ENCODE peak calls at places on chromosomes 6 and 20, in seven cellular contexts. One of them, this sample, is unnamed.

GRCh38 chr20:34512955-34513419 is 3.2 kb upstream of the DYNLRB1 start:
- DNase-seq in cardiac muscle cell: no peak
- DNase-seq in left lung: no peak
- DNase-seq in uterus: no peak
- DNase-seq in bronchial epithelial cell: peak
- DNase-seq in BE2C: no peak
- DNase-seq in mucosa of descending colon: no peak
- DNase-seq in this sample: no peak

GRCh38 chr20:57582432-57583288 is 21.8 kb downstream of the PCK1 start:
- DNase-seq in mucosa of descending colon: no peak
- DNase-seq in BE2C: peak
- DNase-seq in bronchial epithelial cell: peak
- DNase-seq in left lung: peak
- DNase-seq in uterus: peak
- DNase-seq in cardiac muscle cell: peak
- DNase-seq in this sample: no peak

GRCh38 chr6:12751694-12752304 is 35.2 kb downstream of the PHACTR1 start:
- DNase-seq in left lung: no peak
- DNase-seq in bronchial epithelial cell: peak
- DNase-seq in uterus: no peak
- DNase-seq in mucosa of descending colon: peak
- DNase-seq in BE2C: peak
- DNase-seq in cardiac muscle cell: peak
- DNase-seq in this sample: peak

GRCh38 chr6:153150767-153151440 is 19.8 kb upstream of the RGS17 start:
- DNase-seq in cardiac muscle cell: no peak
- DNase-seq in bronchial epithelial cell: no peak
- DNase-seq in left lung: no peak
- DNase-seq in mucosa of descending colon: no peak
- DNase-seq in BE2C: peak
- DNase-seq in uterus: no peak
- DNase-seq in this sample: no peak

GRCh38 chr6:137883400-137883888 is 16.4 kb downstream of the TNFAIP3 start:
- DNase-seq in bronchial epithelial cell: no peak
- DNase-seq in BE2C: no peak
- DNase-seq in mucosa of descending colon: no peak
- DNase-seq in uterus: no peak
- DNase-seq in left lung: no peak
- DNase-seq in cardiac muscle cell: peak
- DNase-seq in this sample: peak

GRCh38 chr6:2895072-2895471 is 8.0 kb downstream of the SERPINB9 start:
- DNase-seq in left lung: no peak
- DNase-seq in bronchial epithelial cell: no peak
- DNase-seq in BE2C: no peak
- DNase-seq in uterus: no peak
- DNase-seq in mucosa of descending colon: no peak
- DNase-seq in cardiac muscle cell: no peak
- DNase-seq in this sample: no peak

GRCh38 chr6:9100869-9101575 is 665.7 kb upstream of the SLC35B3 start:
- DNase-seq in mucosa of descending colon: no peak
- DNase-seq in bronchial epithelial cell: no peak
- DNase-seq in uterus: no peak
- DNase-seq in left lung: no peak
- DNase-seq in cardiac muscle cell: no peak
- DNase-seq in BE2C: no peak
- DNase-seq in this sample: no peak

GRCh38 chr6:78909391-78909790 is 42.0 kb downstream of the IRAK1BP1 start:
- DNase-seq in left lung: no peak
- DNase-seq in BE2C: no peak
- DNase-seq in bronchial epithelial cell: peak
- DNase-seq in cardiac muscle cell: peak
- DNase-seq in mucosa of descending colon: no peak
- DNase-seq in uterus: no peak
- DNase-seq in this sample: no peak

GRCh38 chr6:163748036-163748435 is 333.5 kb downstream of the QKI start:
- DNase-seq in mucosa of descending colon: no peak
- DNase-seq in bronchial epithelial cell: no peak
- DNase-seq in uterus: no peak
- DNase-seq in BE2C: no peak
- DNase-seq in left lung: no peak
- DNase-seq in cardiac muscle cell: no peak
- DNase-seq in this sample: no peak

GRCh38 chr6:35960192-35960591 is 39.3 kb upstream of the SRPK1 start:
- DNase-seq in uterus: no peak
- DNase-seq in BE2C: no peak
- DNase-seq in mucosa of descending colon: no peak
- DNase-seq in cardiac muscle cell: no peak
- DNase-seq in bronchial epithelial cell: peak
- DNase-seq in left lung: no peak
- DNase-seq in this sample: no peak

GRCh38 chr6:161226005-161226964 is 47.6 kb downstream of the AGPAT4 start:
- DNase-seq in left lung: no peak
- DNase-seq in cardiac muscle cell: no peak
- DNase-seq in uterus: no peak
- DNase-seq in bronchial epithelial cell: no peak
- DNase-seq in mucosa of descending colon: no peak
- DNase-seq in BE2C: no peak
- DNase-seq in this sample: peak

GRCh38 chr6:161230339-161230738 is 43.5 kb downstream of the AGPAT4 start:
- DNase-seq in left lung: no peak
- DNase-seq in mucosa of descending colon: no peak
- DNase-seq in bronchial epithelial cell: no peak
- DNase-seq in cardiac muscle cell: no peak
- DNase-seq in BE2C: no peak
- DNase-seq in uterus: no peak
- DNase-seq in this sample: no peak

GRCh38 chr6:161228096-161228495 is 45.8 kb downstream of the AGPAT4 start:
- DNase-seq in left lung: no peak
- DNase-seq in mucosa of descending colon: no peak
- DNase-seq in BE2C: no peak
- DNase-seq in cardiac muscle cell: no peak
- DNase-seq in bronchial epithelial cell: no peak
- DNase-seq in uterus: peak
- DNase-seq in this sample: no peak

GRCh38 chr6:161227004-161227950 is 46.6 kb downstream of the AGPAT4 start:
- DNase-seq in cardiac muscle cell: no peak
- DNase-seq in left lung: no peak
- DNase-seq in mucosa of descending colon: no peak
- DNase-seq in uterus: no peak
- DNase-seq in bronchial epithelial cell: no peak
- DNase-seq in BE2C: peak
- DNase-seq in this sample: no peak

GRCh38 chr6:161228911-161229591 is 44.8 kb downstream of the AGPAT4 start:
- DNase-seq in BE2C: no peak
- DNase-seq in mucosa of descending colon: no peak
- DNase-seq in uterus: no peak
- DNase-seq in cardiac muscle cell: peak
- DNase-seq in left lung: no peak
- DNase-seq in bronchial epithelial cell: peak
- DNase-seq in this sample: no peak
- H3K4me3 ChIP-seq in BE2C: no peak
- H3K4me3 ChIP-seq in mucosa of descending colon: no peak
- H3K4me3 ChIP-seq in uterus: no peak
- H3K4me3 ChIP-seq in cardiac muscle cell: no peak
- H3K4me3 ChIP-seq in left lung: no peak
- H3K4me3 ChIP-seq in bronchial epithelial cell: no peak
- H3K4me3 ChIP-seq in this sample: no peak

DNA sequence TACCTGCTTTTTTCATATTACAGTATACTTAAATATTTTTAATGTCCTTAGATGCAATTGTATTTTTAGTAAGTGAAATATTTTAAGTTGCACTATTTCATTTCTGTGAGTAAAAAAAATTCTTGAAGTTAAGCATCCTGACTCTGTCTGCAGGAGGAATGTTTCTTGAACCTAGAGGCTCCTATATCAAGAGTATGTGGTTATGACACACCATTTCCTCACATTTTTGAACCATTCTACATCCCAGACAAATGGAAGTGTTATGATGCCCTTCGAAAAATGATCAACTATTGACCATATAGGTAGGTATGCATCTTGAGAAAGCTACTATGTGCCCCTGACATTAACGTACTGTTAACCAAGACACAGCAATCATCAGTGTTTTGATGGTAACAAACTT is 237.0 kb downstream of the BCKDHB start:
- DNase-seq in mucosa of descending colon: no peak
- DNase-seq in left lung: no peak
- DNase-seq in BE2C: no peak
- DNase-seq in bronchial epithelial cell: no peak
- DNase-seq in uterus: no peak
- DNase-seq in cardiac muscle cell: no peak
- DNase-seq in this sample: no peak
- H3K4me3 ChIP-seq in mucosa of descending colon: no peak
- H3K4me3 ChIP-seq in left lung: no peak
- H3K4me3 ChIP-seq in BE2C: no peak
- H3K4me3 ChIP-seq in bronchial epithelial cell: no peak
- H3K4me3 ChIP-seq in uterus: no peak
- H3K4me3 ChIP-seq in cardiac muscle cell: no peak
- H3K4me3 ChIP-seq in this sample: no peak

DNA sequence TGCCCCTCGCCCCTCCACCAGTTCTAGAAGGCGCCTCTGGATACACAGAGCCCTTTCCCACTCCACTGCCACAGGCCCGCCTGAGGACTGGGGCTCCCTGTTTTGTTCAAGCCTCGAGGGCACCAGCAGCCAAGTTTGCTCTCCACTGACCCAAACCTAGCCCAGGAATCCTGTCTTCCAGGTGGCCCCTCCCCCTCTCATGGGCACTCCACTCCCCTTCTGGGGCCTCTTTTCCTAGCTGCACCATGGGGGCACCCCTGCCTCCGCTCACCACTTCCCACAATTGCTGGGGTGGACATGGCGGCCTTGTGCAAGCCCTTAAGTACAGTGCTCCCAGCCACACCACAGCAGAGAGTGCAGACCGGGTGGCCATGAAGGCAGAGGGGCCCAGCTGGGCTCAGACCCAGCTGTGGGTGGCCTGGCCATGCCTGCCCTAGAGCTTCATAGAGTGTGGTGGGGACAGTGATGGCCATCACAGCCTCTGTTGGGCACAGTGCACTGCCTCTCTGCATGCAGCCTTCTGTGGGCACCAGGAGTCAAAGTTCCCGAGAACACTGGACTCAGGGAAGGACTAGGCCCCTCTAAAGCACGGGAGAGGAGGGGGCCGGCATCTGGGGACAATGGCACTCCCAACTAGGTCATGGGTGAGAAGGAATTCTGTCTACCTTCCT is 1.3 kb downstream of the MYL9 start:
- DNase-seq in BE2C: no peak
- DNase-seq in bronchial epithelial cell: no peak
- DNase-seq in cardiac muscle cell: no peak
- DNase-seq in left lung: no peak
- DNase-seq in uterus: no peak
- DNase-seq in mucosa of descending colon: no peak
- DNase-seq in this sample: no peak
- H3K4me3 ChIP-seq in BE2C: no peak
- H3K4me3 ChIP-seq in bronchial epithelial cell: no peak
- H3K4me3 ChIP-seq in cardiac muscle cell: peak
- H3K4me3 ChIP-seq in left lung: peak
- H3K4me3 ChIP-seq in uterus: peak
- H3K4me3 ChIP-seq in mucosa of descending colon: no peak
- H3K4me3 ChIP-seq in this sample: no peak

DNA sequence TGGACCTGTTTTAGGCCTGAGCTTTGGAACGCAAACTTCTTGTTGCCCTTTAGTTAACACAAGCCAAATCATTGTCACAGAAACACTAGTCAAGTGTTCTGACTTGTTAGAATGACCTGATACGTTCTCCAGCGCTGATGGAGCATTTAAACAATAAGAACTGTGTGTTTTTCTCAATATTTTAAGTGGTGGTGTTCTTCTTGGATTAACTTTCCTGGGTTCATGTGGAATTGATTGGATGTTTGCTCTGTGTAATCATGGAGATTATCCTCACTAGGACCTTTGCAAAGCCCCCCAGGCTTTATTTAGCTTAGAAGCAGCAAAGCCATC is 1.6 kb downstream of the LRRC1 start:
- DNase-seq in mucosa of descending colon: no peak
- DNase-seq in bronchial epithelial cell: peak
- DNase-seq in left lung: no peak
- DNase-seq in uterus: no peak
- DNase-seq in cardiac muscle cell: no peak
- DNase-seq in BE2C: no peak
- DNase-seq in this sample: no peak
- H3K4me3 ChIP-seq in mucosa of descending colon: no peak
- H3K4me3 ChIP-seq in bronchial epithelial cell: peak
- H3K4me3 ChIP-seq in left lung: peak
- H3K4me3 ChIP-seq in uterus: peak
- H3K4me3 ChIP-seq in cardiac muscle cell: peak
- H3K4me3 ChIP-seq in BE2C: no peak
- H3K4me3 ChIP-seq in this sample: peak

GRCh38 chr20:49886571-49887203 is 28.6 kb downstream of the SPATA2 start:
- DNase-seq in BE2C: no peak
- DNase-seq in uterus: no peak
- DNase-seq in cardiac muscle cell: no peak
- DNase-seq in mucosa of descending colon: no peak
- DNase-seq in left lung: no peak
- DNase-seq in bronchial epithelial cell: no peak
- DNase-seq in this sample: no peak
- H3K4me3 ChIP-seq in BE2C: no peak
- H3K4me3 ChIP-seq in uterus: no peak
- H3K4me3 ChIP-seq in cardiac muscle cell: no peak
- H3K4me3 ChIP-seq in mucosa of descending colon: no peak
- H3K4me3 ChIP-seq in left lung: no peak
- H3K4me3 ChIP-seq in bronchial epithelial cell: no peak
- H3K4me3 ChIP-seq in this sample: no peak

GRCh38 chr6:68774843-68775242 is 139.8 kb downstream of the ADGRB3 start:
- DNase-seq in BE2C: no peak
- DNase-seq in cardiac muscle cell: no peak
- DNase-seq in bronchial epithelial cell: no peak
- DNase-seq in uterus: no peak
- DNase-seq in mucosa of descending colon: no peak
- DNase-seq in left lung: no peak
- DNase-seq in this sample: no peak

GRCh38 chr6:68776382-68776781 is 141.3 kb downstream of the ADGRB3 start:
- DNase-seq in uterus: no peak
- DNase-seq in mucosa of descending colon: no peak
- DNase-seq in left lung: no peak
- DNase-seq in cardiac muscle cell: no peak
- DNase-seq in bronchial epithelial cell: no peak
- DNase-seq in BE2C: no peak
- DNase-seq in this sample: no peak

DNA sequence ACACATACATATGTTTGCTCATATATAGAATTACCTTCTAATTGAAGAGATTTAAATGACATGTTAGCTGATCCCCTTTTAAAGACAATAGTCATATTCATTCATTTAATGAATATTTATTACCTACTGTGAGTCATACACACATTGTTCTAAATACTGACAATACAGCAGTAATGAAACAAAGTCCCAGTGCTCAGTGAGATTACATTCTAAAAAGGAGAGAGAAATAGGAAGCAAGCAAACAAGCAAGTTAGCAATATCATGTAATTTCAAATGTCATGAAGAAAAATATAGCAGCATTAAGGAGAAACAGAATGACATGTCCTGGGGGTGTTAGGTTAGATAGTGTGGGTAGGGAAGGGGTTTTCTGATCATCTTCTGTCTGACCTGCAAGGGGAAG is 136.3 kb downstream of the ADGRB3 start:
- DNase-seq in uterus: no peak
- DNase-seq in left lung: no peak
- DNase-seq in BE2C: no peak
- DNase-seq in mucosa of descending colon: no peak
- DNase-seq in cardiac muscle cell: no peak
- DNase-seq in bronchial epithelial cell: no peak
- DNase-seq in this sample: no peak
- H3K4me3 ChIP-seq in uterus: no peak
- H3K4me3 ChIP-seq in left lung: no peak
- H3K4me3 ChIP-seq in BE2C: no peak
- H3K4me3 ChIP-seq in mucosa of descending colon: no peak
- H3K4me3 ChIP-seq in cardiac muscle cell: no peak
- H3K4me3 ChIP-seq in bronchial epithelial cell: no peak
- H3K4me3 ChIP-seq in this sample: no peak

This sample was measured in Jurkat, Clone E6-1.